ENCODE peak calls at places on chromosomes 13 and 19, in four cellular contexts. I, G, E and P are unnamed samples.

GRCh38 chr19:40671404-40671803 is 19.0 kb downstream of the NUMBL start:
- DNase-seq in I (no peak), G (no peak), E (no peak), P (no peak)

GRCh38 chr19:14670408-14670807 is 4.2 kb downstream of the ADGRE3 start:
- DNase-seq in I (no peak), G (no peak), E (no peak), P (no peak)

GRCh38 chr19:41657157-41657556 is 30.3 kb upstream of the CEACAM4 start:
- DNase-seq in I (no peak), G (no peak), E (no peak), P (no peak)

GRCh38 chr19:7191946-7192691 is 102.1 kb downstream of the INSR start:
- DNase-seq in I (peak), G (peak), E (no peak), P (no peak)

GRCh38 chr19:10226376-10227214 is 4.5 kb downstream of the S1PR2 start:
- DNase-seq in I (peak), G (no peak), E (peak), P (peak)

GRCh38 chr19:6947745-6948144 is 60.4 kb downstream of the ADGRE1 start:
- DNase-seq in I (no peak), G (peak), E (no peak), P (no peak)

GRCh38 chr13:103471896-103472295 is 405.7 kb upstream of the SLC10A2 start:
- DNase-seq in I (no peak), G (no peak), E (no peak), P (no peak)

GRCh38 chr19:42420055-42420544 is 7.1 kb downstream of the LIPE start:
- DNase-seq in I (no peak), G (peak), E (peak), P (peak)

GRCh38 chr19:19434483-19435045 is 29.1 kb downstream of the GATAD2A start:
- DNase-seq in I (peak), G (no peak), E (no peak), P (no peak)

GRCh38 chr19:1057185-1057857 is 9.6 kb upstream of the ARHGAP45 start:
- DNase-seq in I (no peak), G (peak), E (no peak), P (no peak)

GRCh38 chr19:51460164-51460992 is 2.1 kb upstream of the SIGLEC8 start:
- DNase-seq in I (no peak), G (no peak), E (peak), P (peak)